ENCODE peak calls at places on chromosomes 3 and 15, in six cellular contexts. J, Y, E, L, V and F are unnamed samples.

GRCh38 chr3:124504332-124505059 is 225.8 kb upstream of the UMPS start:
- DNase-seq in J (no peak), Y (peak; percentile 39), E (no peak), L (peak; percentile 9), V (no peak), F (no peak)

GRCh38 chr3:108346301-108346989 is 50.1 kb downstream of the HHLA2 start:
- DNase-seq in J (no peak), Y (peak; percentile 44), E (no peak), L (peak; percentile 8), V (no peak), F (no peak)

GRCh38 chr3:183584914-183585280 is 29.4 kb upstream of the KLHL6 start:
- DNase-seq in J (no peak), Y (no peak), E (no peak), L (no peak), V (no peak), F (no peak)

GRCh38 chr15:70717237-70717793 is 46.0 kb downstream of the UACA start:
- DNase-seq in J (no peak), Y (peak; percentile 40), E (no peak), L (no peak), V (no peak), F (no peak)

GRCh38 chr15:59741274-59741906 is 52.3 kb upstream of the BNIP2 start:
- DNase-seq in J (no peak), Y (peak; percentile 15), E (no peak), L (peak; percentile 34), V (peak; percentile 60), F (no peak)

GRCh38 chr3:173502983-173503568 is 105.5 kb downstream of the NLGN1 start:
- DNase-seq in J (peak; percentile 58), Y (peak; percentile 35), E (no peak), L (no peak), V (peak; percentile 28), F (no peak)

GRCh38 chr15:78299302-78300102 is at the start of gene SKIC8:
- DNase-seq in J (peak; percentile 83), Y (peak; percentile 90), E (peak; percentile 42), L (peak; percentile 93), V (peak; percentile 99), F (peak; percentile 65)

GRCh38 chr3:46908986-46909534 is 31.5 kb downstream of the PTH1R start:
- DNase-seq in J (no peak), Y (no peak), E (no peak), L (no peak), V (no peak), F (no peak)

GRCh38 chr3:169497567-169498257 is 165.8 kb downstream of the MECOM start:
- DNase-seq in J (no peak), Y (peak; percentile 56), E (peak; percentile 92), L (no peak), V (no peak), F (peak; percentile 11)

GRCh38 chr15:55970286-55970685 is 23.1 kb downstream of the NEDD4 start:
- DNase-seq in J (no peak), Y (no peak), E (no peak), L (no peak), V (no peak), F (no peak)